ENCODE peak calls at places on chromosome X, in eight cellular contexts. L is fibroblast of lung; S is SW480; M is nephron progenitor cell; K is activated T-helper 1 cell treated with anti-CD3 and anti-CD28 coated beads, Interleukin-12 subunit alpha, Interleukin-12 subunit beta, Interleukin-2, Interleukin-4 antibody, amounts not matched to agents 30 ng/mL and 10 ng/mL and 1 ng/mL, durations not matched to agents 14 hours and 24 hours and 36 hours; W is colonic mucosa; F is NB4; D is sciatic nerve. O is an unnamed sample.

GRCh38 chrX:94743478-94743877 is 1069.5 kb downstream of the FAM133A start:
- DNase-seq in L (no peak), S (no peak), M (no peak), K (no peak), W (no peak), F (peak), D (no peak), O (no peak)

GRCh38 chrX:119755981-119756533 is 2.3 kb upstream of the SOWAHD start:
- DNase-seq in L (peak), S (no peak), M (no peak), K (peak), W (no peak), F (peak), D (no peak), O (no peak)

GRCh38 chrX:85309717-85310116 is 65.9 kb downstream of the ZNF711 start:
- DNase-seq in L (no peak), S (no peak), M (no peak), K (no peak), W (no peak), F (peak), D (no peak), O (no peak)

GRCh38 chrX:22345884-22346283 is 73.2 kb downstream of the CBLL2 start:
- DNase-seq in L (no peak), S (no peak), M (no peak), K (no peak), W (no peak), F (no peak), D (no peak), O (no peak)

GRCh38 chrX:55489315-55490009 is at the start of gene USP51:
- DNase-seq in L (peak), S (peak), M (peak), K (no peak), W (peak), F (peak), D (peak), O (peak)

GRCh38 chrX:8914636-8915035 is 113.5 kb upstream of the FAM9A start:
- DNase-seq in L (no peak), S (no peak), M (no peak), K (no peak), W (no peak), F (no peak), D (no peak), O (no peak)

GRCh38 chrX:39204945-39205344 is 403.7 kb downstream of the MID1IP1 start:
- DNase-seq in L (no peak), S (no peak), M (no peak), K (no peak), W (no peak), F (no peak), D (no peak), O (no peak)

GRCh38 chrX:17842769-17843525 is 18.2 kb downstream of the RAI2 start:
- DNase-seq in L (peak), S (no peak), M (no peak), K (no peak), W (no peak), F (peak), D (no peak), O (peak)

GRCh38 chrX:136646602-136647239 is 1.2 kb upstream of the CD40LG start:
- DNase-seq in L (no peak), S (no peak), M (no peak), K (no peak), W (no peak), F (no peak), D (no peak), O (no peak)

GRCh38 chrX:283115-283845 is 2.1 kb downstream of the PLCXD1 start:
- DNase-seq in L (peak), S (peak), M (peak), K (peak), W (peak), F (peak), D (peak), O (peak)

GRCh38 chrX:154365052-154365600 is 9.3 kb downstream of the FLNA start:
- DNase-seq in L (no peak), S (no peak), M (no peak), K (no peak), W (no peak), F (no peak), D (no peak), O (no peak)

GRCh38 chrX:134520860-134521390 is 61.0 kb downstream of the HPRT1 start:
- DNase-seq in L (peak), S (peak), M (peak), K (no peak), W (peak), F (peak), D (no peak), O (peak)

GRCh38 chrX:13669246-13669689 is 16.3 kb downstream of the TCEANC start:
- DNase-seq in L (peak), S (peak), M (no peak), K (peak), W (peak), F (peak), D (peak), O (peak)

GRCh38 chrX:74453178-74453577 is 31.9 kb downstream of the SLC16A2 start:
- DNase-seq in L (no peak), S (no peak), M (no peak), K (no peak), W (no peak), F (no peak), D (no peak), O (no peak)

GRCh38 chrX:136146614-136147319 is 566 bp upstream of the FHL1 start:
- DNase-seq in L (no peak), S (no peak), M (peak), K (no peak), W (no peak), F (peak), D (no peak), O (no peak)

GRCh38 chrX:153647461-153648357 is 706 bp downstream of the DUSP9 start:
- DNase-seq in L (no peak), S (no peak), M (no peak), K (no peak), W (no peak), F (no peak), D (peak), O (no peak)

GRCh38 chrX:40504801-40505605 is 75.8 kb upstream of the ATP6AP2 start:
- DNase-seq in L (peak), S (peak), M (no peak), K (no peak), W (no peak), F (no peak), D (no peak), O (no peak)

GRCh38 chrX:38941675-38942074 is 140.4 kb downstream of the MID1IP1 start:
- DNase-seq in L (peak), S (no peak), M (no peak), K (no peak), W (no peak), F (no peak), D (no peak), O (no peak)

GRCh38 chrX:23334871-23335599 is 386 bp downstream of the PTCHD1 start:
- DNase-seq in L (no peak), S (no peak), M (peak), K (no peak), W (no peak), F (no peak), D (no peak), O (no peak)

GRCh38 chrX:139949703-139950102 is 15.6 kb downstream of the CXorf66 start:
- DNase-seq in L (no peak), S (no peak), M (no peak), K (no peak), W (no peak), F (no peak), D (no peak), O (no peak)

GRCh38 chrX:45142185-45142584 is 58.5 kb downstream of the DIPK2B start:
- DNase-seq in L (no peak), S (no peak), M (no peak), K (no peak), W (no peak), F (no peak), D (no peak), O (no peak)

O was measured in dermis blood vessel endothelial cell.